ENCODE peak calls at places on chromosomes 16 and 17, in nine cellular contexts. L is uterus, T is body of pancreas, O is IMR-90, P is HCT116, F is K562, I is tibial nerve, B is Peyer's patch, W is NB4. E is an unnamed sample.
A peak's percentile ranks its signal among the peaks of the same experiment; 100 is the strongest.

GRCh38 chr16:57045694-57046381 is 46.5 kb upstream of the CPNE2 start:
- DNase-seq in L (peak; percentile 64), T (peak; percentile 63), O (peak; percentile 60), P (peak; percentile 21), F (peak; percentile 59), I (peak; percentile 77), B (peak; percentile 86), W (peak; percentile 66), E (peak; percentile 94)

GRCh38 chr16:14464796-14465195 is 165.3 kb downstream of the PARN start:
- DNase-seq in L (no peak), T (no peak), O (no peak), P (no peak), F (no peak), I (no peak), B (no peak), W (no peak), E (no peak)

GRCh38 chr16:28865289-28865688 is 1.6 kb downstream of the SH2B1 start:
- DNase-seq in L (no peak), T (no peak), O (no peak), P (no peak), F (no peak), I (no peak), B (no peak), W (no peak), E (no peak)

GRCh38 chr17:50244771-50245170 is 29.5 kb upstream of the TMEM92 start:
- DNase-seq in L (no peak), T (no peak), O (no peak), P (no peak), F (no peak), I (no peak), B (no peak), W (no peak), E (no peak)

GRCh38 chr17:774320-774584 is 7.8 kb downstream of the GLOD4 start:
- DNase-seq in L (no peak), T (no peak), O (no peak), P (no peak), F (no peak), I (no peak), B (no peak), W (no peak), E (peak; percentile 58)

GRCh38 chr16:48687421-48688038 is 77.5 kb upstream of the N4BP1 start:
- DNase-seq in L (peak; percentile 27), T (peak; percentile 53), O (peak; percentile 67), P (peak; percentile 60), F (peak; percentile 71), I (no peak), B (no peak), W (peak; percentile 76), E (no peak)

GRCh38 chr16:19520861-19521331 is 1.0 kb downstream of the GDE1 start:
- DNase-seq in L (no peak), T (no peak), O (peak; percentile 54), P (no peak), F (peak; percentile 74), I (no peak), B (no peak), W (peak; percentile 47), E (no peak)

GRCh38 chr17:32298298-32298697 is 32.7 kb downstream of the RHBDL3 start:
- DNase-seq in L (no peak), T (no peak), O (no peak), P (no peak), F (no peak), I (no peak), B (no peak), W (no peak), E (no peak)

GRCh38 chr16:6081320-6081976 is 983.9 kb upstream of the EEF2KMT start:
- DNase-seq in L (no peak), T (peak; percentile 11), O (no peak), P (no peak), F (peak; percentile 74), I (no peak), B (no peak), W (peak; percentile 57), E (no peak)

GRCh38 chr16:31460582-31461002 is 1.3 kb downstream of the ARMC5 start:
- DNase-seq in L (no peak), T (no peak), O (peak; percentile 73), P (peak; percentile 56), F (no peak), I (no peak), B (no peak), W (peak; percentile 63), E (no peak)

GRCh38 chr17:77846531-77847085 is 111.9 kb upstream of the TNRC6C start:
- DNase-seq in L (no peak), T (no peak), O (no peak), P (no peak), F (no peak), I (no peak), B (no peak), W (peak; percentile 35), E (no peak)

GRCh38 chr17:34167359-34167758 is 87.7 kb upstream of the CCL2 start:
- DNase-seq in L (no peak), T (peak; percentile 41), O (peak; percentile 23), P (no peak), F (no peak), I (no peak), B (no peak), W (no peak), E (no peak)

GRCh38 chr16:4505356-4506153 is 29.4 kb downstream of the HMOX2 start:
- DNase-seq in L (no peak), T (no peak), O (no peak), P (no peak), F (no peak), I (no peak), B (peak; percentile 91), W (peak; percentile 78), E (no peak)

GRCh38 chr16:17019366-17019765 is 451.4 kb downstream of the XYLT1 start:
- DNase-seq in L (no peak), T (no peak), O (no peak), P (no peak), F (no peak), I (no peak), B (no peak), W (no peak), E (no peak)

GRCh38 chr17:70159980-70160379 is 9.4 kb upstream of the KCNJ2 start:
- DNase-seq in L (no peak), T (no peak), O (peak; percentile 22), P (no peak), F (no peak), I (no peak), B (no peak), W (no peak), E (no peak)

GRCh38 chr16:1903220-1903574 is 15.0 kb downstream of the HS3ST6 start:
- DNase-seq in L (no peak), T (no peak), O (no peak), P (no peak), F (no peak), I (no peak), B (no peak), W (no peak), E (no peak)

GRCh38 chr16:1895949-1896675 is 22.1 kb downstream of the HS3ST6 start:
- DNase-seq in L (no peak), T (no peak), O (no peak), P (no peak), F (no peak), I (no peak), B (no peak), W (no peak), E (no peak)

GRCh38 chr16:1902547-1903219 is 15.5 kb downstream of the HS3ST6 start:
- DNase-seq in L (no peak), T (no peak), O (no peak), P (no peak), F (no peak), I (no peak), B (no peak), W (no peak), E (no peak)

GRCh38 chr16:1900452-1900774 is 17.8 kb downstream of the HS3ST6 start:
- DNase-seq in L (no peak), T (no peak), O (no peak), P (no peak), F (no peak), I (no peak), B (no peak), W (no peak), E (no peak)

GRCh38 chr16:1899641-1900451 is 18.4 kb downstream of the HS3ST6 start:
- DNase-seq in L (no peak), T (peak; percentile 78), O (no peak), P (no peak), F (no peak), I (no peak), B (no peak), W (peak; percentile 39), E (no peak)
- TF ChIP-seq POLR2A in L (no peak), T (no peak), O (no peak), P (no peak), F (no peak), I (no peak), B (no peak), W (no peak), E (no peak)

DNA sequence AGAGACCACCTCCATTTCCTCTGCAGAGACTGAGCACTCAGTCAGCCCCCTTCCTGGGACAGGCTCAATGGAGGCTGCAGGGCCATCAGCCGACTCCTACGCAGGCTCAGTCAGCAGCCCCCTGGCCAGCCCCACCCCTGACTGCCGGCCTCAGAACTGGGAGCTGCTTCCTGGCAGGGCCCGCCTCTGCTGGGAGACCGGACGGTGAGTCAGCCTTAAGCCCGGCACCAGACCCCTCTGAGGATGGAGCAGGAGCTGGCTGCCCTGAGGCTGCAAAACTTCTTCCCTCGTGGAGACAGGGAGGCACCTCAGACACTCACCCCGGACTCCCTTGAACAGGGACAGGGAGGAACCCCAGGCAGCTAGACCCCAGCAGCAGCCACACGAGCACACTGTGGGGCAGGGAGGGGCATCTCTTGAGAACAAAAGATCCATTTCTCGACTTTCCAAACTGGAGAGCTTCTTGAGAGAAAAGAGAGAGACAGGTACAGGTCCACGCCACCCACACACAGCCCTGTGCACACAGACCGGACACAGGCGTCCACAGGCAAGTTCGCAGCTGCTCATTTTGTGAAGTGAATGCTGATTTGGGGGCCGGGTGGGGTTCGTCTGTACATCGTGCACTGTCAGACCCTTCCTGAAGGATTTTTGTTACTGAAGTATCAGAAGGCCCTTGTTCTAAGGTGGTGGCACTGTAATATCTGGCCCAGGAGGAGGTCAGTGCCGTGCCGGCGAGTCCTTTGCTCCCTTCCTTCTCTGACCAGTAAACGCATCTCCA is 1.3 kb upstream of the TUBB3 start:
- DNase-seq in L (peak; percentile 75), T (peak; percentile 60), O (peak; percentile 94), P (peak; percentile 78), F (peak; percentile 76), I (no peak), B (peak; percentile 23), W (peak; percentile 97), E (peak; percentile 93)
- H3K4me3 ChIP-seq in L (peak overlapping the region; percentile 47), T (no peak overlapping the region), O (peak overlapping the region; percentile 83), P (peak overlapping the region; percentile 91), F (peak overlapping the region; percentile 69), I (peak overlapping the region; percentile 62), B (no peak overlapping the region), W (peak overlapping the region; percentile 71), E (no peak overlapping the region)

DNA sequence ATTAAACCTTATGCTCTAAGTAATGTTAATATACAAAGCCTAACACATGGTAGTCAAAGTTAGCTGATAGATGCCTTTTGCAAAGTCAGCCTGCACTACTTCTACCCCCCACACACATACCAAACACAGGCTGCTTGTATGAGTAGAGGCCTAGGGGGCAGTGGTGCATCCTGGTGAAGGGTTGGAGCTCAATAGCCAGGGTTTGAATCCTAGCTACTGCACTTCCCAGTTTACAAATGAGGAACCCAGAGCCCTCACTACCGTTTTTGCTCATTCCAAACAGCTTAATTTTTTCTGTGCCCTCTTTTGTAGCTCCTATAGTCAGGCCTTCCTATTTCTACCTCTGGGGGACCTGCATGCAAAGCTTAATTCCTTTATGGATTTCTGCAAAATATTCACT is 18.9 kb upstream of the HYDIN start:
- DNase-seq in L (no peak), T (no peak), O (no peak), P (no peak), F (no peak), I (no peak), B (no peak), W (peak; percentile 38), E (no peak)
- TF ChIP-seq CTCF in L (no peak), T (no peak), O (peak; percentile 3), P (peak; percentile 29), F (peak; percentile 57), I (no peak), B (no peak), W (no peak), E (no peak)

GRCh38 chr17:17840751-17841591 is 4.2 kb upstream of the SREBF1 start:
- DNase-seq in L (no peak), T (no peak), O (peak; percentile 54), P (no peak), F (no peak), I (no peak), B (no peak), W (peak; percentile 95), E (no peak)
- TF ChIP-seq POLR2A in L (no peak), T (no peak), O (no peak), P (no peak), F (no peak), I (no peak), B (no peak), W (peak; percentile 30), E (no peak)